ENCODE peak calls at places on chromosomes 3 and 15, in seven cellular contexts. O is cardiac fibroblast, X is fibroblast of pulmonary artery, N is tibial artery, H is nephron progenitor cell, T is IMR-90, D is HFFc6. S is an unnamed sample.

GRCh38 chr15:40091861-40092415 is 16.7 kb downstream of the BMF start:
- DNase-seq in X (no peak), O (peak; percentile 72), T (no peak), N (peak; percentile 17), H (no peak), D (no peak), S (no peak)

GRCh38 chr3:175606650-175607318 is 747.6 kb downstream of the NAALADL2 start:
- DNase-seq in D (no peak), H (no peak), O (no peak), N (no peak), X (peak; percentile 2), T (peak; percentile 20), S (no peak)

GRCh38 chr3:16013563-16013962 is 160.9 kb upstream of the GALNT15 start:
- DNase-seq in X (peak; percentile 51), H (no peak), D (no peak), N (no peak), O (peak; percentile 12), T (peak; percentile 86), S (no peak)

GRCh38 chr3:162295323-162295983 is 798.8 kb downstream of the OTOL1 start:
- DNase-seq in N (no peak), O (peak; percentile 52), T (peak; percentile 97), X (peak; percentile 78), H (no peak), D (peak; percentile 93), S (no peak)

GRCh38 chr3:132785292-132785691 is 63.1 kb upstream of the NPHP3 start:
- DNase-seq in X (no peak), H (no peak), O (no peak), D (peak; percentile 62), T (no peak), N (no peak), S (no peak)

GRCh38 chr3:46092704-46093085 is 65.4 kb upstream of the XCR1 start:
- DNase-seq in X (no peak), N (no peak), O (no peak), T (no peak), D (no peak), H (no peak), S (no peak)

GRCh38 chr15:83230242-83230641 is 22.6 kb upstream of the HDGFL3 start:
- DNase-seq in O (no peak), X (no peak), D (no peak), H (no peak), T (no peak), N (no peak), S (no peak)

GRCh38 chr3:155323063-155323666 is 29.7 kb upstream of the STRIT1 start:
- DNase-seq in D (peak; percentile 79), O (peak; percentile 92), H (peak; percentile 38), X (peak; percentile 93), N (no peak), T (peak; percentile 89), S (peak; percentile 50)

DNA sequence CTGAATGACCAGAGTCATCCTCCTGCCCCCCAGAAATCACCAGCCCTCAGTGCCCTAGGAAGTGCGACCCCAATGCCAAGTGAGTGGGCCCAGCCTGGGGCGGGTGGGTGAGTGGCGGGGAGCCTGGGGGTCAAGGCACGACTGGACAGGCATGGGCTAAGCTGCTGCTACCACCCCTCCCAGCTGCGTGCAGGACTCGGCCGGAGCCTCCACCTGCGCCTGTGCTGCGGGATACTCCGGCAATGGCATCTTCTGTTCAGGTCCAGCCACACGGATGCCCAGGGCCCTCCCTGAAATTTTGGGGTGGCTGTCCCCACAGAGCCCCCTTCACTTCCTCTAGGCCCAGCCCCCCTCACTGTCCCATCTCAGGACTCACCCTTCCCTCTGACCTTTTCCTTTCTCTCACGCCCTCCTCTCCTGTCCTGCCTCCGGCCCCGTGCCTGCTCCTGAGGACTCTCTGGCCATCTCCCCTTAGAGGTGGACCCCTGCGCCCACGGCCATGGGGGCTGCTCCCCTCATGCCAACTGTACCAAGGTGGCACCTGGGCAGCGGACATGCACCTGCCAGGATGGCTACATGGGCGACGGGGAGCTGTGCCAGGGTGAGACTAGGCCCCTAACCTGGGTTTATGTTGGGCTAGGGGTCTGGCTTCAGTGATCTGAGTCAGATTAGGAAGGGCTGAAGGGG is 17.0 kb downstream of the NT5DC2 start:
- DNase-seq in D (no peak), N (no peak), H (no peak), X (no peak), T (no peak), O (no peak), S (no peak)
- TF ChIP-seq CTCF in D (no peak), N (no peak), H (no peak), X (no peak), T (no peak), O (no peak), S (no peak)

GRCh38 chr3:52024765-52025452 is 29.2 kb upstream of the RPL29 start:
- DNase-seq in O (no peak), D (no peak), H (no peak), N (no peak), X (no peak), T (no peak), S (no peak)

GRCh38 chr3:52022323-52023100 is 26.8 kb upstream of the RPL29 start:
- DNase-seq in O (no peak), N (peak; percentile 84), H (peak; percentile 70), X (no peak), T (peak; percentile 38), D (peak; percentile 48), S (no peak)

GRCh38 chr3:52023101-52023770 is 27.5 kb upstream of the RPL29 start:
- DNase-seq in T (no peak), N (no peak), H (no peak), X (no peak), D (no peak), O (no peak), S (no peak)

GRCh38 chr3:52025453-52025852 is 29.8 kb upstream of the RPL29 start:
- DNase-seq in N (no peak), D (no peak), X (no peak), O (no peak), H (no peak), T (no peak), S (no peak)

DNA sequence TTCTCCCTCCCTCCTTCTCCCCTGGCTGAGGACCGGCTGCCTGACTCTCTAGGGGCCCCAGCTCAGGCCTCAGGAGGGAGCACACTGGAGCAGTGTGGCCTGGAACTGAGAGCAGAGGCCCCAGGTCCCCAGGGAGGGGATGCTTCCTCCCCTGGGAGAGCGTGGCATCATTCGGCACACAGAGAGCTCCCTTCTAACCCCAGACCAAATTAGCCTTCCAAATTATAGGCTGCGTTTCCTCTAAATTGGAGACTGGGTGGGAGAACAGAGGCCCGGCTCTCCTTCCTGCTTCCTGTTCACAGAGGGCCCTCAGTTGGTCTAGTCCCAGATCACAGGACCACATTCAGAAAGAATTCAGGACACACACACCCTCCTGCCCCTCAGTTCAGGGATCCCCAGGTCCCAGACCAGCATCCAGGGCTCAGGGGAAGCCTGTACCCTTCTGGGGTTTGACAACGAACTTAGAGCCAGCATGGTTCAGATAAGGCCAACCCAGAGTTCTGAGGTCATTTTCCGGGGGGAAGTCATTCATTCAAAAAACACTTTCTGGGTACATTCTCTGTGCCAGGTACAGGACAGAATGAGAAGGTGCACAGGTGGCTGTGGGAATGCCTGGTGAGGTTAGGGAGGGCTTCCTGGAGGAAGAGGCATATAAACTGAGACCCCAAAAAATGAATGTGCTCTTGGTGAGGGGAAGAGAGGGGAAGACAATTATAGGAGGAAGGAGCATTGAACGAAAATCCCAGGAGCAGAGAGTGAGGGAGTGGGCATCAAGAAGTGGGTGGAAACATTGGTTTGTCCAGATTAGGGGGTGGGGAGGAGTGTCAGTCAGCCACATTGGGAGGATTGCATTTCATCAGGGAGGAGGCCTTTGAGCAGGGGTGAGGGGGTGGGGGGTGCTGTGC is 28.4 kb upstream of the RPL29 start:
- DNase-seq in X (no peak), H (no peak), T (no peak), O (no peak), D (no peak), N (no peak), S (no peak)
- TF ChIP-seq CTCF in X (no peak), H (no peak), T (no peak), O (no peak), D (no peak), N (no peak), S (no peak)

GRCh38 chr15:66836476-66837030 is 134.5 kb downstream of the SMAD6 start:
- DNase-seq in D (no peak), H (no peak), X (no peak), N (no peak), T (no peak), O (no peak), S (no peak)

GRCh38 chr15:66840615-66841014 is 138.6 kb downstream of the SMAD6 start:
- DNase-seq in H (no peak), T (no peak), N (peak; percentile 65), X (no peak), O (no peak), D (no peak), S (no peak)

GRCh38 chr15:66839511-66840112 is 137.6 kb downstream of the SMAD6 start:
- DNase-seq in T (peak; percentile 50), H (no peak), X (no peak), D (no peak), O (peak; percentile 43), N (peak; percentile 63), S (no peak)

GRCh38 chr15:66838202-66838601 is 136.2 kb downstream of the SMAD6 start:
- DNase-seq in X (no peak), H (no peak), T (no peak), O (no peak), D (no peak), N (peak; percentile 39), S (no peak)

DNA sequence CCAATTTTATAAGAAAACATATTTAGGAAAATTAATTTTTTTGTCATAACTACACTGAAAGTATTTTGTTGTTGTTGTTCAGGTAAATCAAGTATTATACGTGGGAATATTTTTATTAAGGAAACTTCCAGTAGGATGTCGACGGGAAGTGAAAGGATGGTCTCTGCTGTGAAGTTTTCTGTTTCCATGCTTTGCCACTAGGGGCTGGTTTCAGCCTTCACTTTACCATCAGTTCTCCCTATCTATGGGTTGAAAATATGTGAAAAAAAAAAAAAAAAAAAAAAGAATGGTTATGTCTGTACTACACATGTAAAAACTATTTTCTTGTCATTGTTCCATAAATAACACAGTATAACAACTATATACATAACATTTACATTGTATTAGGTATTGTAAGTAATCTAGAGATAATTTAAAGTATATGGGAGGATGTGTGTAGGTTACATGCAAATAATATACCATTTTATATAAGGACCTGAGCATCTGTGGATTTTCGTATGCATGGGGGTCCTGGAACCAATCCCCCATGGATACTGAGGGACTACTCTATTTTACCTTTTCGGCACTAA is 136.7 kb downstream of the SMAD6 start:
- DNase-seq in N (no peak), O (peak; percentile 71), D (peak; percentile 54), T (peak; percentile 71), H (no peak), X (peak; percentile 71), S (peak; percentile 40)
- TF ChIP-seq CTCF in N (peak; percentile 39), O (peak; percentile 81), D (peak; percentile 84), T (peak; percentile 69), H (peak; percentile 63), X (peak; percentile 77), S (peak; percentile 59)

DNA sequence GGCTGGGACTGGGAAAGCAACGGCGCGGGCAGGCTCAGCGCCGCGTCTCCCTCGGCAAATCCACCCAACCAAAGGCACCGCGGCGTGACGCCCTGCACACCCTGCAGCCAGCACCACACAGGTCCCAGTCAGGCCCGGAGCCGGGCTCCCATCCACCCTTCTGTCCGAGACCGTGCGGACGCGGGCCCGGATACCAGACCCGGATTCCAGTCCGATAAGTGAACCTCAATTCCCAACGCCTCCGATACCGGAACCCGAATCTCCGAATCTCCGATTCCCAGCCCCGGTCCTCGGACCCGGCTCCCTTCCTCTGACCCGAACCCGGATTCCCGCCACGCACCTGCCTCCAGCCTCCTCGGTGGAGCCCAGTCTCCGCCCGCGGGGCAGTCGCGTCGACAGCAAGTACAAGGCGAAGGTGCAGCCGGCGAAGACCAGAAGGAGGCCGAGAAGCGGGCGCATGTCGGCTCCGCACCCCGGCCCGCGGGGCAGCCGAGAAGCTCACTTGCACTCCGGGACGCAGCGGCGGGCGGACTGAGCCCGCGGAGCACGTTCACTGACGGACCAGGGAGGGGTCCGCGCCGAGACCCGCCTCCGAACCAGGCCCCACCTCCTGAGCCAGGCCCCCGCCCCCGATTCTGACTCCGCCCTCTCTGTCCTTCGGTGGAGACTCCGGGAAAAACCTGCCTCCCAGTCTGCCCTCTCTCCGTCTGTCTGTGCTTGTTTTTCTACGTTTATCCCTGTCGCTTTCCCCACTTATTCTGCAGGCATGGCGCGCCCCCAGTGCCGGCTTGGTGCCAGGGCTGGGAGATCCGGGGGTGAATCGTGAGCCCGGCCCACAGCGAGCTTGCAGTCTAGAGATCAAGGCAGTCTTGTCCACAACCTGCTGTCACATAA is at the start of gene TMEM41A:
- DNase-seq in N (peak; percentile 96), X (peak; percentile 92), H (peak; percentile 97), D (peak; percentile 90), T (peak; percentile 87), O (peak; percentile 94), S (peak; percentile 96)
- TF ChIP-seq CTCF in N (no peak), X (no peak), H (no peak), D (peak; percentile 13), T (no peak), O (no peak), S (no peak)